ENCODE peak calls at places on chromosomes 3 and 15, in ten cellular contexts. I is fibroblast of mammary gland, W is GM12865, U is heart left ventricle, M is GM20000, X is Panc1, F is thoracic aorta, Z is brain microvascular endothelial cell, R is H9, G is HFFc6. Q is an unnamed sample.

GRCh38 chr3:147372525-147373027 is 33.8 kb downstream of the ZIC4 start:
- DNase-seq in W (no peak), I (no peak), U (no peak), X (no peak), R (no peak), M (no peak), G (no peak), F (no peak), Z (no peak), Q (no peak)

GRCh38 chr3:102060814-102061213 is 211.5 kb downstream of the NFKBIZ start:
- DNase-seq in Z (peak), R (no peak), X (no peak), M (peak), U (no peak), G (no peak), I (peak), F (no peak), W (peak), Q (no peak)

GRCh38 chr15:65055201-65055870 is 10.1 kb downstream of the SLC51B start:
- DNase-seq in G (no peak), W (no peak), X (no peak), M (no peak), I (no peak), F (no peak), U (no peak), Z (peak), R (no peak), Q (no peak)

GRCh38 chr3:71258116-71258515 is 325.4 kb downstream of the FOXP1 start:
- DNase-seq in I (peak), X (no peak), W (no peak), R (no peak), U (no peak), M (no peak), G (peak), F (no peak), Z (peak), Q (peak)

GRCh38 chr3:113746955-113747718 is at the start of gene ATP6V1A:
- DNase-seq in F (peak), G (no peak), W (peak), Z (no peak), M (peak), R (peak), I (no peak), X (no peak), U (peak), Q (no peak)

GRCh38 chr15:49135893-49136292 is 19.5 kb downstream of the COPS2 start:
- DNase-seq in X (no peak), F (no peak), W (no peak), M (no peak), I (peak), G (peak), Z (peak), U (no peak), R (no peak), Q (peak)

GRCh38 chr3:152241142-152242067 is 27.3 kb upstream of the MBNL1 start:
- DNase-seq in X (no peak), I (no peak), F (no peak), Z (no peak), M (no peak), U (no peak), W (peak), R (no peak), G (no peak), Q (no peak)

GRCh38 chr3:39428745-39429201 is 22.3 kb downstream of the RPSA start:
- DNase-seq in X (no peak), I (no peak), W (no peak), G (no peak), F (no peak), Z (no peak), M (no peak), R (no peak), U (peak), Q (no peak)

GRCh38 chr3:147816770-147817169 is 407.6 kb downstream of the ZIC1 start:
- DNase-seq in M (no peak), I (peak), F (no peak), W (no peak), R (no peak), G (no peak), Z (peak), X (no peak), U (peak), Q (no peak)

GRCh38 chr3:16404349-16404895 is 109.1 kb downstream of the RFTN1 start:
- DNase-seq in Z (no peak), G (no peak), I (no peak), X (no peak), R (no peak), F (no peak), U (no peak), W (no peak), M (no peak), Q (no peak)

DNA sequence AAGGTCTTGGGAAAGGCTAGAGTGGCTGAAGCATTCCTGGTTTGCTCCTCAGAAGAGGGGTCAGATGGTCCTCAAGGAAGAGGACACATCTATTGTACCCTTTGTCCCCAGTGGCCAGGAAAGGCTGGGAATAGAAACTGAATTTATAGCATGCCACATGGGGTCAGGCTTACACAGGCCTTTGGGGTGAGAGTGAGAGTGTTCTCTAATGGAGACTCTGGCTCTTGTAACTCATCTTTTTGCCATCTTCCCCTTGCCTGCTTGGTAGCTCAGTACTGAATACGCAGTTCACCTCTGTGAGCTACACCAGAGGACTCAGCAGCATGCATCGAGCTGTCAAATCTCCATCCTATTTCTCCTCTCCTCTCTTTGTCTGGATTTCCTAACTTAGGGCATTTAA is 87.5 kb downstream of the ATP2B2 start:
- DNase-seq in R (no peak), X (peak), G (peak), M (peak), W (peak), U (no peak), F (no peak), Z (no peak), I (peak), Q (no peak)
- TF ChIP-seq CTCF in R (peak), X (peak), G (peak), M (no peak), W (peak), U (no peak), F (no peak), Z (peak), I (peak), Q (peak)

GRCh38 chr3:55012091-55012490 is 84.2 kb upstream of the LRTM1 start:
- DNase-seq in X (no peak), M (no peak), U (no peak), Z (no peak), I (no peak), W (no peak), R (no peak), G (no peak), F (no peak), Q (no peak)

GRCh38 chr3:55009372-55009771 is 81.5 kb upstream of the LRTM1 start:
- DNase-seq in W (no peak), M (no peak), R (no peak), U (no peak), G (no peak), I (no peak), X (no peak), Z (no peak), F (no peak), Q (no peak)

GRCh38 chr3:55017876-55018275 is 90.0 kb upstream of the LRTM1 start:
- DNase-seq in W (no peak), G (no peak), X (no peak), R (no peak), F (no peak), U (no peak), I (peak), M (no peak), Z (no peak), Q (no peak)

GRCh38 chr3:55014081-55014480 is 86.2 kb upstream of the LRTM1 start:
- DNase-seq in X (no peak), R (no peak), G (no peak), M (no peak), I (peak), F (no peak), U (no peak), W (no peak), Z (no peak), Q (no peak)

GRCh38 chr3:55013145-55013544 is 85.3 kb upstream of the LRTM1 start:
- DNase-seq in R (no peak), G (peak), X (no peak), W (no peak), U (no peak), F (no peak), I (peak), M (no peak), Z (peak), Q (no peak)
- TF ChIP-seq CTCF in R (peak), G (peak), X (peak), W (no peak), U (no peak), F (no peak), I (peak), M (no peak), Z (peak), Q (no peak)

DNA sequence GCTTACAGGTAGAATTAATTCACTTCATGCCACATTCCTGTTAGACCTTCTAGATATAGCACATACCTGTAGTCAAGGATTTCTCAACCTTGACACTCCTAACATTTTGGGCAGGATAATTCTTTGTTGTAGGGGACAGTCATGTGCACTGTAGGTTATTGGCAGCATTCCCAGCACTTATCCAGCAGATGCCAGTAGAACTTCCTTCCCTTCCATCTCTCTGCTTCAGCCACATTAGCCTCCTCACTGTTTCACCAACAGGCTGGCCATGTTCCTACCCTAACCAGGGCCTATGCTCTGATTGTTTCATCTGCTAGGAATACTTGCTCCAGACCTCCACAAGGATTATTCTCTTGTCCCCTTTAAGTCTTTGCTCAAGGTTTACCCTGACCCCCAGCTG is 68.0 kb upstream of the STAC start:
- DNase-seq in W (no peak), R (no peak), M (no peak), G (no peak), X (no peak), U (no peak), F (no peak), I (peak), Z (no peak), Q (no peak)
- TF ChIP-seq CTCF in W (no peak), R (peak), M (no peak), G (no peak), X (no peak), U (no peak), F (no peak), I (no peak), Z (no peak), Q (no peak)

GRCh38 chr3:189365609-189366564 is 194.1 kb downstream of the TPRG1 start:
- DNase-seq in I (no peak), Z (no peak), W (no peak), R (no peak), U (no peak), G (no peak), M (no peak), F (no peak), X (no peak), Q (no peak)
- TF ChIP-seq CTCF in I (no peak), Z (no peak), W (no peak), R (no peak), U (peak), G (no peak), M (no peak), F (peak), X (no peak), Q (no peak)

GRCh38 chr15:94576889-94577533 is 345.6 kb downstream of the MCTP2 start:
- DNase-seq in R (peak), G (no peak), I (peak), M (peak), X (peak), Z (no peak), F (no peak), U (no peak), W (peak), Q (no peak)
- TF ChIP-seq CTCF in R (peak), G (peak), I (peak), M (peak), X (peak), Z (peak), F (peak), U (peak), W (peak), Q (peak)

GRCh38 chr15:73936181-73936580 is 9.9 kb downstream of the LOXL1 start:
- DNase-seq in X (no peak), Z (no peak), W (no peak), R (no peak), F (no peak), I (peak), U (no peak), G (no peak), M (no peak), Q (no peak)
- TF ChIP-seq CTCF in X (no peak), Z (peak), W (no peak), R (peak), F (peak), I (peak), U (no peak), G (peak), M (no peak), Q (peak)

DNA sequence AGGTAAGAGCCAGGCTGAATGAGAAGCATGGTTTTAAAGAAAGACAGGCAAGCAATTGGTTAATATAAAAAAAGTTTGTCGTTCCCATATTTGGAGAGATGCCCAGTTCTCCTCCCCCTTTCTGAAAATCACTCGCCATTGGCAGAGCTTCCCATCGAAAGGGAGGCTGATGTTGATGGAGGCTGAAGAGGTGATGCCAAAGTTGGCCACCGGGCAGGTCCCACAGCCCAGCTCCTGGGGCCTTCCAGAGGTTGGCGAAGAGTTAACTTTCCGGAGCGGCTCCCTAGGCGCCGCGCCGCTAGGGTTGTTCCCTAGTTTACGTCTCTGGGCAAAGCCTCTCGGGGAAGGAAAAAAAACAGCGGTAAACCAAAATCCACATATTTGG is 792 bp downstream of the PCOLCE2 start:
- DNase-seq in U (peak), X (no peak), W (no peak), I (peak), R (peak), Z (no peak), F (no peak), G (no peak), M (no peak), Q (no peak)
- TF ChIP-seq CTCF in U (no peak), X (no peak), W (no peak), I (no peak), R (peak), Z (peak), F (no peak), G (no peak), M (no peak), Q (peak)

GRCh38 chr3:14423197-14423743 is 20.9 kb downstream of the SLC6A6 start:
- DNase-seq in U (no peak), M (no peak), F (no peak), X (no peak), Z (no peak), R (no peak), G (no peak), W (no peak), I (no peak), Q (no peak)

GRCh38 chr3:14424711-14425573 is 22.5 kb downstream of the SLC6A6 start:
- DNase-seq in X (no peak), F (no peak), U (no peak), R (no peak), Z (no peak), G (no peak), I (no peak), W (peak), M (no peak), Q (no peak)

GRCh38 chr3:14426305-14426620 is 23.9 kb downstream of the SLC6A6 start:
- DNase-seq in W (no peak), I (no peak), M (no peak), R (no peak), U (no peak), X (no peak), Z (no peak), F (no peak), G (no peak), Q (no peak)

GRCh38 chr3:14423963-14424362 is 21.6 kb downstream of the SLC6A6 start:
- DNase-seq in R (no peak), U (no peak), M (no peak), I (no peak), W (peak), F (no peak), X (no peak), G (no peak), Z (no peak), Q (no peak)

GRCh38 chr3:14425574-14426304 is 23.3 kb downstream of the SLC6A6 start:
- DNase-seq in R (no peak), M (no peak), Z (no peak), I (no peak), G (no peak), F (no peak), U (no peak), W (peak), X (no peak), Q (no peak)
- TF ChIP-seq CTCF in R (no peak), M (no peak), Z (no peak), I (no peak), G (no peak), F (no peak), U (no peak), W (peak), X (no peak), Q (no peak)

GRCh38 chr3:160725326-160725725 is 30.7 kb upstream of the PPM1L start:
- DNase-seq in X (no peak), I (no peak), R (no peak), F (no peak), Z (no peak), G (no peak), U (no peak), W (no peak), M (no peak), Q (no peak)

GRCh38 chr3:160722331-160722730 is 33.7 kb upstream of the PPM1L start:
- DNase-seq in W (no peak), U (no peak), R (no peak), I (no peak), G (no peak), X (no peak), F (no peak), M (no peak), Z (no peak), Q (no peak)

GRCh38 chr3:160719710-160720109 is 36.3 kb upstream of the PPM1L start:
- DNase-seq in W (no peak), R (no peak), Z (no peak), I (no peak), U (no peak), M (no peak), X (no peak), F (no peak), G (no peak), Q (no peak)

DNA sequence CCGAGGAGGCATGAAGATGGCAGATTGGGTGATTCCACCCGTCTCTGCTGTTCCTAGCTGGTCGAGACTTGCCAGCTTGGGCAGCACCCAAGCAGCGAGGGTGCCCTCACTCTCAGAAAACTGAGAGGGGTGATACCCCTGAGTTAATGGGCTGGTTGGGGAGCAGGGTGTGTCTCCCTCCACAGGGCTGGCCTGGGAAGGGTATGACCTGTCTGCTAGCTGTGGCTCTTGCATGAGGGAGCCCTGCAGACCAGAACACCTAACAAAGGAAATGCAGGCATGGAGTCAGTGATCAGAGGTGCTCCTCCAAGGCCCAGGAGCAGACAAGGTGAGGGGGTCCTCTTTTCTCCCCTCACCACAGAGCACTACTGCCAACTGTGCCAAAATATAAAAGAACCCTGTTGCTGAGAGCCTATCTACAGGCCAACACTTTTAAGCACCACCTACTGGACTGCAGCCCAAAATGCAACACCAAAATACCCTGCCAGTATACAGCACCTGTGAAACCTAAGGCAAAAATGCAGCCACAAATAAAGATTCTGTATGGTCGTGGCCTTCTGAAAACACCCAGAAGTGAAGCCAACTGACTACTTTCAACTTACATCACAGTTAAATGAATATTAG is 35.8 kb upstream of the PPM1L start:
- DNase-seq in R (peak), Z (no peak), F (no peak), U (no peak), M (peak), I (no peak), X (no peak), G (no peak), W (peak), Q (no peak)
- TF ChIP-seq CTCF in R (peak), Z (peak), F (no peak), U (no peak), M (no peak), I (no peak), X (peak), G (peak), W (peak), Q (peak)

GRCh38 chr3:154616298-154616697 is 186.3 kb upstream of the GPR149 start:
- DNase-seq in M (no peak), R (peak), X (no peak), F (no peak), U (no peak), Z (no peak), W (peak), I (no peak), G (no peak), Q (no peak)
- TF ChIP-seq CTCF in M (no peak), R (peak), X (no peak), F (no peak), U (no peak), Z (no peak), W (no peak), I (no peak), G (no peak), Q (no peak)

Q was measured in BJ.